ENCODE peak calls at places on chromosomes 6 and 20, in nine cellular contexts. T is prostate gland, D is stomach, E is sigmoid colon, F is esophagus muscularis mucosa, W is upper lobe of left lung, P is spleen, G is breast epithelium, J is transverse colon. N is an unnamed sample.

GRCh38 chr6:33428219-33428890 is 8.5 kb downstream of the SYNGAP1 start:
- DNase-seq in T (no peak), D (no peak), E (no peak), F (no peak), W (peak; percentile 28), P (peak; percentile 90), G (no peak), J (peak; percentile 37), N (peak; percentile 74)

GRCh38 chr6:127516676-127517273 is 2.4 kb downstream of the MTCL3 start:
- DNase-seq in T (no peak), D (no peak), E (no peak), F (no peak), W (peak; percentile 31), P (no peak), G (no peak), J (peak; percentile 20), N (no peak)

GRCh38 chr6:127120787-127121636 is 2.5 kb downstream of the RSPO3 start:
- DNase-seq in T (peak; percentile 36), D (peak; percentile 68), E (peak; percentile 91), F (no peak), W (peak; percentile 77), P (peak; percentile 83), G (peak; percentile 72), J (peak; percentile 68), N (peak; percentile 86)

GRCh38 chr6:88238065-88238464 is 71.9 kb upstream of the CNR1 start:
- DNase-seq in T (no peak), D (no peak), E (no peak), F (no peak), W (peak; percentile 34), P (no peak), G (no peak), J (peak; percentile 33), N (no peak)

GRCh38 chr20:24503352-24503931 is 34.0 kb downstream of the SYNDIG1 start:
- DNase-seq in T (no peak), D (no peak), E (no peak), F (no peak), W (no peak), P (no peak), G (no peak), J (no peak), N (no peak)

GRCh38 chr6:55557176-55557575 is 21.8 kb downstream of the HMGCLL1 start:
- DNase-seq in T (no peak), D (no peak), E (no peak), F (no peak), W (no peak), P (no peak), G (no peak), J (no peak), N (no peak)

GRCh38 chr20:16537025-16537665 is 36.1 kb downstream of the KIF16B start:
- DNase-seq in T (no peak), D (no peak), E (no peak), F (no peak), W (no peak), P (no peak), G (no peak), J (peak; percentile 36), N (no peak)

GRCh38 chr20:25053207-25054132 is 4.5 kb downstream of the ACSS1 start:
- DNase-seq in T (no peak), D (peak; percentile 26), E (peak; percentile 84), F (no peak), W (peak; percentile 30), P (peak; percentile 69), G (no peak), J (peak; percentile 22), N (no peak)

GRCh38 chr6:135141728-135142127 is 39.4 kb upstream of the MYB start:
- DNase-seq in T (no peak), D (no peak), E (no peak), F (no peak), W (no peak), P (no peak), G (no peak), J (no peak), N (no peak)

GRCh38 chr20:18272451-18272850 is 15.9 kb upstream of the ZNF133 start:
- DNase-seq in T (no peak), D (no peak), E (no peak), F (no peak), W (no peak), P (no peak), G (no peak), J (no peak), N (no peak)

GRCh38 chr20:36632487-36633284 is 13.3 kb downstream of the SLA2 start:
- DNase-seq in T (no peak), D (no peak), E (no peak), F (no peak), W (no peak), P (no peak), G (no peak), J (no peak), N (no peak)

GRCh38 chr6:84161190-84161589 is 66.3 kb downstream of the CEP162 start:
- DNase-seq in T (no peak), D (no peak), E (no peak), F (no peak), W (no peak), P (no peak), G (no peak), J (no peak), N (no peak)

GRCh38 chr20:49913399-49914047 is 1.8 kb downstream of the SPATA2 start:
- DNase-seq in T (no peak), D (no peak), E (no peak), F (no peak), W (no peak), P (no peak), G (no peak), J (no peak), N (no peak)

GRCh38 chr6:372336-372911 is 19.1 kb upstream of the IRF4 start:
- DNase-seq in T (no peak), D (no peak), E (no peak), F (no peak), W (no peak), P (peak; percentile 83), G (no peak), J (peak; percentile 39), N (peak; percentile 68)

GRCh38 chr6:116444575-116444974 is 16.6 kb upstream of the CALHM6 start:
- DNase-seq in T (no peak), D (no peak), E (no peak), F (no peak), W (no peak), P (no peak), G (no peak), J (no peak), N (no peak)

GRCh38 chr6:45650527-45651135 is 272.9 kb upstream of the SUPT3H start:
- DNase-seq in T (no peak), D (no peak), E (no peak), F (no peak), W (no peak), P (no peak), G (no peak), J (no peak), N (no peak)

GRCh38 chr20:45935416-45936046 is 1.0 kb downstream of the PCIF1 start:
- DNase-seq in T (no peak), D (no peak), E (no peak), F (no peak), W (no peak), P (no peak), G (no peak), J (no peak), N (no peak)

GRCh38 chr6:157665172-157665571 is 157.9 kb upstream of the SNX9 start:
- DNase-seq in T (no peak), D (no peak), E (no peak), F (no peak), W (no peak), P (no peak), G (no peak), J (no peak), N (no peak)

GRCh38 chr6:157668690-157669089 is 154.4 kb upstream of the SNX9 start:
- DNase-seq in T (no peak), D (no peak), E (no peak), F (no peak), W (peak; percentile 53), P (no peak), G (no peak), J (no peak), N (no peak)

GRCh38 chr6:157666721-157667120 is 156.3 kb upstream of the SNX9 start:
- DNase-seq in T (no peak), D (no peak), E (no peak), F (no peak), W (no peak), P (no peak), G (no peak), J (no peak), N (no peak)

GRCh38 chr6:157668034-157668401 is 155.0 kb upstream of the SNX9 start:
- DNase-seq in T (no peak), D (no peak), E (no peak), F (no peak), W (no peak), P (no peak), G (no peak), J (no peak), N (peak; percentile 13)

GRCh38 chr6:157667211-157668033 is 155.6 kb upstream of the SNX9 start:
- DNase-seq in T (peak; percentile 57), D (peak; percentile 64), E (peak; percentile 72), F (no peak), W (no peak), P (peak; percentile 50), G (no peak), J (peak; percentile 58), N (no peak)
- TF ChIP-seq POLR2AphosphoS5 in T (no peak), D (no peak), E (no peak), F (no peak), W (no peak), P (no peak), G (no peak), J (no peak), N (no peak)

GRCh38 chr6:129994410-129994809 is 24.0 kb upstream of the L3MBTL3 start:
- DNase-seq in T (no peak), D (no peak), E (no peak), F (no peak), W (no peak), P (no peak), G (no peak), J (no peak), N (no peak)
- TF ChIP-seq CTCF in T (no peak), D (no peak), E (no peak), F (no peak), W (no peak), P (no peak), G (no peak), J (no peak), N (no peak)

GRCh38 chr6:28914941-28915340 is 8.8 kb downstream of the TRIM27 start:
- DNase-seq in T (no peak), D (no peak), E (no peak), F (no peak), W (no peak), P (no peak), G (no peak), J (no peak), N (no peak)
- H3K36me3 ChIP-seq in T (peaks cover 3% of the 10 kb centered on the region), D (peaks cover 100% of the 10 kb centered on the region), E (peaks cover 48% of the 10 kb centered on the region), F (peaks cover 55% of the 10 kb centered on the region), W (peaks cover 84% of the 10 kb centered on the region), P (peaks cover 100% of the 10 kb centered on the region), G (no peaks in the 10 kb centered on the region), J (peaks cover 79% of the 10 kb centered on the region), N (peaks cover 88% of the 10 kb centered on the region)

DNA sequence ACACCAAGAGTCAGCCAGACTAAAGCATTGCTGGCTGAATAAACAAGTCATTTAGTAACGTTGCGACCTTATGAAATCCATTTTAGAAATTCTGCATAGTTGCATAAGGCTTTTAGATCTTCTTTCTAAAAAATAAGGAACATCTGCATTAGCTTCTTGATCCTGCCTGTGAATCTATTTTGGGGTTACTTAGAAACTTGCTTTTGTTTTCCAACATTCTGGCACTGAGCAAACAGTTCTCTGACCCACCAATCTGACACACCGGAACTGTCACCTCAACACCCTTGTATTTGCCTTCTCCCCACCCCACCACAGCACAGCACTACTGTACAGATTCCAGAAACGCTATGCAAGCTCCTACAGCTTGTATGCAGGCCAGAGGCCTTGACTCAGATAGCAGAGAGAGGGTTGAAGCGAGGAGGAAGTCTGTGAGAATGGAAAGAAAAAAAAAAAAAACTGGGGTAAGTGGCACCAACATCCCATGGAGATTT is 55.0 kb downstream of the KIF13A start:
- DNase-seq in T (no peak), D (no peak), E (peak; percentile 72), F (no peak), W (peak; percentile 56), P (no peak), G (no peak), J (no peak), N (peak; percentile 71)
- TF ChIP-seq POLR2AphosphoS5 in T (no peak), D (peak; percentile 67), E (no peak), F (peak; percentile 45), W (peak; percentile 76), P (no peak), G (no peak), J (no peak), N (no peak)